ENCODE peak calls at places on chromosomes 3 and 15, in six cellular contexts. Q is K562, E is HepG2, R is GM12891, U is GM12878, W is H1. C is an unnamed sample.

GRCh38 chr3:141255864-141256263 is 24.2 kb downstream of the PXYLP1 start:
- DNase-seq in W (no peak), E (peak; percentile 35), Q (peak; percentile 72), R (no peak), U (no peak), C (no peak)

GRCh38 chr3:173066044-173066679 is 74.9 kb downstream of the SPATA16 start:
- DNase-seq in E (no peak), R (no peak), W (no peak), U (no peak), Q (peak; percentile 4), C (no peak)

GRCh38 chr3:39657075-39657474 is 152.3 kb upstream of the MYRIP start:
- DNase-seq in U (no peak), E (no peak), R (no peak), W (no peak), Q (no peak), C (no peak)

GRCh38 chr15:25624504-25625172 is 185.8 kb upstream of the UBE3A start:
- DNase-seq in Q (no peak), W (no peak), E (no peak), R (no peak), U (no peak), C (no peak)

GRCh38 chr15:93762051-93762450 is 469.3 kb upstream of the MCTP2 start:
- DNase-seq in Q (no peak), E (no peak), W (no peak), U (no peak), R (no peak), C (no peak)

GRCh38 chr3:170467560-170467959 is 48.9 kb downstream of the CLDN11 start:
- DNase-seq in U (no peak), R (no peak), W (no peak), E (no peak), Q (no peak), C (no peak)

GRCh38 chr15:75036269-75036668 is 12.9 kb downstream of the PPCDC start:
- DNase-seq in E (no peak), R (no peak), W (peak; percentile 71), Q (peak; percentile 48), U (no peak), C (no peak)

GRCh38 chr3:152508705-152509104 is 240.0 kb downstream of the MBNL1 start:
- DNase-seq in W (no peak), R (no peak), Q (peak; percentile 44), E (peak; percentile 7), U (no peak), C (no peak)

GRCh38 chr3:173221010-173221409 is 80.0 kb upstream of the SPATA16 start:
- DNase-seq in Q (peak; percentile 1), W (no peak), R (no peak), E (peak; percentile 5), U (no peak), C (no peak)

GRCh38 chr3:174125267-174125844 is 727.8 kb downstream of the NLGN1 start:
- DNase-seq in Q (no peak), W (no peak), U (no peak), E (peak; percentile 2), R (no peak), C (no peak)

GRCh38 chr15:75030023-75030413 is 6.6 kb downstream of the PPCDC start:
- DNase-seq in R (no peak), Q (no peak), W (no peak), E (no peak), U (no peak), C (no peak)

GRCh38 chr3:55164876-55165275 is 237.0 kb upstream of the LRTM1 start:
- DNase-seq in Q (no peak), R (no peak), E (no peak), W (no peak), U (no peak), C (no peak)

GRCh38 chr3:179731544-179731943 is 78.7 kb downstream of the USP13 start:
- DNase-seq in E (no peak), W (no peak), R (no peak), Q (no peak), U (no peak), C (no peak)

GRCh38 chr3:133924041-133924440 is 28.4 kb upstream of the RAB6B start:
- DNase-seq in W (no peak), R (no peak), Q (no peak), U (no peak), E (no peak), C (no peak)

GRCh38 chr15:68560501-68561113 is 18.2 kb upstream of the CORO2B start:
- DNase-seq in Q (no peak), R (no peak), E (no peak), U (no peak), W (no peak), C (no peak)

GRCh38 chr15:56222302-56222701 is 21.4 kb downstream of the RFX7 start:
- DNase-seq in W (no peak), U (no peak), R (no peak), E (no peak), Q (no peak), C (no peak)

GRCh38 chr3:70556056-70556455 is 243.6 kb upstream of the MDFIC2 start:
- DNase-seq in Q (no peak), E (no peak), W (no peak), U (no peak), R (no peak), C (no peak)

GRCh38 chr3:40968666-40969065 is 230.6 kb upstream of the CTNNB1 start:
- DNase-seq in W (no peak), R (no peak), E (no peak), U (no peak), Q (no peak), C (no peak)

GRCh38 chr3:13189639-13190375 is 116.6 kb upstream of the IQSEC1 start:
- DNase-seq in R (no peak), U (no peak), W (no peak), Q (peak; percentile 26), E (peak; percentile 90), C (no peak)

GRCh38 chr15:101547737-101548136 is 58.2 kb upstream of the PCSK6 start:
- DNase-seq in Q (no peak), W (no peak), E (no peak), U (no peak), R (no peak), C (no peak)

GRCh38 chr3:118117061-118117460 is 917.6 kb downstream of the IGSF11 start:
- DNase-seq in U (no peak), Q (no peak), W (no peak), R (no peak), E (no peak), C (no peak)

GRCh38 chr3:150407051-150407817 is 864 bp upstream of the TSC22D2 start:
- DNase-seq in R (no peak), U (no peak), Q (peak; percentile 56), E (no peak), W (no peak), C (no peak)

GRCh38 chr3:31829826-31830426 is 151.1 kb downstream of the OSBPL10 start:
- DNase-seq in U (no peak), Q (no peak), W (no peak), R (no peak), E (no peak), C (no peak)

GRCh38 chr3:12194669-12195161 is 36.0 kb upstream of the TIMP4 start:
- DNase-seq in E (peak; percentile 45), R (no peak), U (no peak), Q (peak; percentile 67), W (no peak), C (no peak)

GRCh38 chr3:179660872-179661271 is 8.0 kb downstream of the USP13 start:
- DNase-seq in W (no peak), Q (no peak), E (no peak), U (no peak), R (no peak), C (no peak)

GRCh38 chr3:19898725-19899124 is 35.3 kb downstream of the EFHB start:
- DNase-seq in U (no peak), E (peak; percentile 73), Q (no peak), R (no peak), W (no peak), C (no peak)

GRCh38 chr3:19903649-19904048 is 30.4 kb downstream of the EFHB start:
- DNase-seq in R (no peak), W (no peak), E (no peak), Q (no peak), U (no peak), C (no peak)

GRCh38 chr3:19901918-19902317 is 32.1 kb downstream of the EFHB start:
- DNase-seq in E (no peak), U (no peak), Q (peak; percentile 38), R (no peak), W (no peak), C (no peak)

GRCh38 chr3:19901337-19901736 is 32.7 kb downstream of the EFHB start:
- DNase-seq in U (no peak), R (no peak), W (no peak), Q (no peak), E (no peak), C (no peak)

GRCh38 chr3:19899264-19899663 is 34.8 kb downstream of the EFHB start:
- DNase-seq in R (no peak), Q (no peak), W (no peak), E (peak; percentile 24), U (no peak), C (no peak)
- TF ChIP-seq TAF1 in R (no peak), Q (no peak), W (no peak), E (no peak), U (no peak), C (no peak)

GRCh38 chr3:172054115-172054764 is 14.9 kb downstream of the FNDC3B start:
- DNase-seq in W (no peak), E (no peak), U (no peak), Q (no peak), R (no peak), C (no peak)
- TF ChIP-seq POLR2AphosphoS5 in W (no peak), E (no peak), U (no peak), Q (no peak), R (no peak), C (no peak)

GRCh38 chr15:67064607-67065530 is 533 bp upstream of the SMAD3 start:
- DNase-seq in Q (peak; percentile 78), R (peak; percentile 46), E (peak; percentile 67), W (no peak), U (no peak), C (no peak)

GRCh38 chr15:67066041-67067021 is 929 bp downstream of the SMAD3 start:
- DNase-seq in R (no peak), U (no peak), E (no peak), W (no peak), Q (peak; percentile 45), C (no peak)

GRCh38 chr15:67067161-67067853 is 1.9 kb downstream of the SMAD3 start:
- DNase-seq in U (no peak), W (no peak), Q (peak; percentile 57), E (no peak), R (no peak), C (no peak)

GRCh38 chr15:67063689-67064606 is 1.5 kb upstream of the SMAD3 start:
- DNase-seq in U (no peak), R (no peak), Q (peak; percentile 92), W (peak; percentile 77), E (peak; percentile 90), C (no peak)

GRCh38 chr15:67065531-67066005 is at the start of gene SMAD3:
- DNase-seq in U (no peak), E (peak; percentile 86), W (peak; percentile 66), Q (peak; percentile 93), R (peak; percentile 78), C (peak; percentile 77)
- TF ChIP-seq POLR2A in U (peak; percentile 93), E (peak; percentile 78), W (peak; percentile 60), Q (peak; percentile 57), R (peak; percentile 81), C (peak; percentile 79)

DNA sequence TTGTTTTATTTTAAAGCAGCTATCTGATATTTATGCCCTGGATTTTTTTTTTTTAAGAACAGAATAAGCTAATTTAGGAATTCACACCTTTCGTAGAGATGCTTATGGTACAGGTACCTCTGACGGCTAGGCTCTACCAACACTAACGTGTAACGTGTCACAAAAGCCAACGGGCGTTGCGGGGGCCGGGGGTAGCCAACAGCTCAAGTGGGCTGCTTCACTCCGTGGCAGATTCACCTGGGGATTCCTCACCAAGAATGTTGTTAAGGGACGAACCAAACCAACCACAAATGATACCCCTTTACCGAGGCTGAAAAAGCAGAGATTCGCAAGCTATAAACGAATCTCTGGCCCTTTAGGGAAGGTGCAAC is 1.0 kb downstream of the TMCC1 start:
- DNase-seq in E (no peak), Q (no peak), R (no peak), W (no peak), U (no peak), C (no peak)
- TF ChIP-seq TAF1 in E (no peak), Q (no peak), R (no peak), W (no peak), U (no peak), C (no peak)